ENCODE peak calls at places on chromosomes 7 and 10, in five cellular contexts. D is NCI-H1092 treated with DMSO at 0.1 percent for 48 hours, U is HT1080, F is hepatic stellate cell, N is NCI-H1417. V is an unnamed sample.

GRCh38 chr10:71648595-71649320 is 70.8 kb downstream of the C10orf105 start:
- DNase-seq in N (peak), U (no peak), F (no peak), D (no peak), V (no peak)

GRCh38 chr10:71216363-71216695 is 4.0 kb downstream of the UNC5B start:
- DNase-seq in D (no peak), N (no peak), U (no peak), F (no peak), V (no peak)

GRCh38 chr7:142176901-142177300 is 65.4 kb downstream of the MGAM2 start:
- DNase-seq in D (no peak), U (no peak), N (no peak), F (no peak), V (no peak)

GRCh38 chr10:132958886-132959295 is 16.5 kb upstream of the CFAP46 start:
- DNase-seq in N (no peak), F (no peak), D (peak), U (no peak), V (no peak)

GRCh38 chr7:141511370-141512335 is 39.6 kb upstream of the AGK start:
- DNase-seq in N (peak), U (no peak), D (no peak), F (no peak), V (no peak)

GRCh38 chr7:82343-83155 is 109.8 kb upstream of the FAM20C start:
- DNase-seq in F (no peak), D (no peak), N (no peak), U (no peak), V (no peak)

GRCh38 chr10:129756912-129757861 is 206.9 kb downstream of the EBF3 start:
- DNase-seq in D (peak), N (peak), U (no peak), F (no peak), V (no peak)

GRCh38 chr7:91836065-91836368 is 44.5 kb downstream of the MTERF1 start:
- DNase-seq in F (no peak), D (peak), N (peak), U (peak), V (no peak)

GRCh38 chr7:64667311-64667710 is 1.4 kb downstream of the ZNF107 start:
- DNase-seq in D (no peak), F (no peak), N (peak), U (no peak), V (no peak)

GRCh38 chr10:33187427-33187999 is 147.0 kb downstream of the NRP1 start:
- DNase-seq in F (no peak), D (peak), N (peak), U (no peak), V (no peak)

GRCh38 chr7:66348959-66349358 is 143.8 kb downstream of the TPST1 start:
- DNase-seq in N (no peak), U (no peak), F (no peak), D (no peak), V (peak)

GRCh38 chr10:73860050-73860491 is 14.3 kb downstream of the CAMK2G start:
- DNase-seq in N (no peak), D (no peak), F (no peak), U (no peak), V (no peak)

GRCh38 chr7:99344061-99344647 is 18.5 kb downstream of the ARPC1A start:
- DNase-seq in F (no peak), D (no peak), N (no peak), U (no peak), V (no peak)

GRCh38 chr10:6973904-6974303 is 393.8 kb upstream of the PRKCQ start:
- DNase-seq in F (no peak), N (no peak), U (no peak), D (no peak), V (no peak)

GRCh38 chr10:70174058-70174741 is 3.9 kb upstream of the SAR1A start:
- DNase-seq in F (no peak), U (peak), N (peak), D (no peak), V (peak)

GRCh38 chr7:118689403-118689802 is 464.9 kb downstream of the ANKRD7 start:
- DNase-seq in U (no peak), N (no peak), F (no peak), D (no peak), V (no peak)

GRCh38 chr10:114259825-114260224 is 20.8 kb downstream of the VWA2 start:
- DNase-seq in U (no peak), D (no peak), N (no peak), F (no peak), V (no peak)

GRCh38 chr10:84261236-84261635 is 16.4 kb downstream of the RGR start:
- DNase-seq in N (no peak), F (no peak), U (no peak), D (no peak), V (no peak)

GRCh38 chr7:480531-481218 is 39.0 kb downstream of the PDGFA start:
- DNase-seq in U (no peak), F (no peak), D (peak), N (peak), V (no peak)

GRCh38 chr10:122143238-122143841 is 127.8 kb upstream of the BTBD16 start:
- DNase-seq in U (no peak), N (no peak), D (no peak), F (no peak), V (peak)

GRCh38 chr7:116025098-116025809 is 5.3 kb downstream of the TFEC start:
- DNase-seq in D (no peak), F (no peak), N (no peak), U (peak), V (peak)

GRCh38 chr10:97785731-97786130 is 13.9 kb upstream of the SFRP5 start:
- DNase-seq in F (no peak), U (no peak), N (no peak), D (no peak), V (no peak)

GRCh38 chr10:117162093-117163021 is 24.3 kb upstream of the VAX1 start:
- DNase-seq in N (no peak), F (no peak), U (no peak), D (no peak), V (no peak)

GRCh38 chr7:74371381-74372059 is 82.2 kb upstream of the GTF2IRD1 start:
- DNase-seq in N (peak), F (no peak), U (no peak), D (no peak), V (no peak)